ENCODE peak calls at places on chromosomes 2 and 18, in seven cellular contexts. Y is fibroblast of pulmonary artery, R is H54, W is HFFc6, K is PC-9, V is stromal cell of bone marrow, O is EL. X is an unnamed sample.

GRCh38 chr18:52288403-52289004 is 51.5 kb upstream of the DCC start:
- DNase-seq in Y (peak; percentile 20), R (no peak), W (no peak), K (no peak), V (no peak), O (no peak), X (peak; percentile 16)

GRCh38 chr2:85951351-85952067 is 62.7 kb upstream of the ST3GAL5 start:
- DNase-seq in Y (no peak), R (no peak), W (no peak), K (no peak), V (no peak), O (no peak), X (no peak)

GRCh38 chr2:120628248-120628647 is 107.4 kb upstream of the GLI2 start:
- DNase-seq in Y (no peak), R (no peak), W (no peak), K (peak; percentile 10), V (no peak), O (no peak), X (no peak)

GRCh38 chr2:27379840-27380625 is 501 bp downstream of the ZNF513 start:
- DNase-seq in Y (peak; percentile 29), R (no peak), W (peak; percentile 33), K (peak; percentile 48), V (no peak), O (peak; percentile 42), X (peak; percentile 51)

GRCh38 chr18:13268035-13268700 is 49.6 kb downstream of the LDLRAD4 start:
- DNase-seq in Y (peak; percentile 31), R (no peak), W (no peak), K (no peak), V (no peak), O (peak; percentile 10), X (peak; percentile 92)

GRCh38 chr2:207121784-207122183 is 44.0 kb downstream of the KLF7 start:
- DNase-seq in Y (peak; percentile 76), R (peak; percentile 44), W (peak; percentile 76), K (peak; percentile 36), V (peak; percentile 82), O (peak; percentile 90), X (peak; percentile 79)

GRCh38 chr2:221758076-221758475 is 186.0 kb upstream of the EPHA4 start:
- DNase-seq in Y (peak; percentile 23), R (no peak), W (no peak), K (no peak), V (no peak), O (no peak), X (no peak)

GRCh38 chr2:160651416-160652200 is 158.0 kb upstream of the RBMS1 start:
- DNase-seq in Y (peak; percentile 62), R (no peak), W (no peak), K (no peak), V (peak; percentile 45), O (no peak), X (no peak)

GRCh38 chr2:235264512-235264911 is 229.3 kb upstream of the AGAP1 start:
- DNase-seq in Y (no peak), R (no peak), W (no peak), K (no peak), V (no peak), O (no peak), X (no peak)

GRCh38 chr2:41004700-41005099 is 552.8 kb upstream of the SLC8A1 start:
- DNase-seq in Y (no peak), R (no peak), W (no peak), K (no peak), V (no peak), O (no peak), X (no peak)

GRCh38 chr2:197309369-197310231 is 980 bp downstream of the ANKRD44 start:
- DNase-seq in Y (no peak), R (no peak), W (no peak), K (no peak), V (no peak), O (peak; percentile 9), X (peak; percentile 47)

GRCh38 chr2:164314148-164314547 is 307.1 kb downstream of the GRB14 start:
- DNase-seq in Y (peak; percentile 3), R (no peak), W (no peak), K (no peak), V (peak; percentile 19), O (peak; percentile 32), X (peak; percentile 72)

GRCh38 chr18:55221577-55221976 is 262.3 kb upstream of the CCDC68 start:
- DNase-seq in Y (no peak), R (no peak), W (no peak), K (no peak), V (no peak), O (no peak), X (no peak)

GRCh38 chr2:8259106-8259840 is 422.6 kb upstream of the ID2 start:
- DNase-seq in Y (no peak), R (no peak), W (no peak), K (no peak), V (no peak), O (no peak), X (peak; percentile 37)

GRCh38 chr2:203097735-203098134 is 83.1 kb downstream of the NBEAL1 start:
- DNase-seq in Y (peak; percentile 39), R (no peak), W (no peak), K (no peak), V (no peak), O (no peak), X (no peak)

GRCh38 chr2:158633261-158633660 is 161.9 kb upstream of the DAPL1 start:
- DNase-seq in Y (no peak), R (no peak), W (no peak), K (no peak), V (no peak), O (no peak), X (no peak)

GRCh38 chr2:197168705-197169104 is 141.9 kb downstream of the ANKRD44 start:
- DNase-seq in Y (peak; percentile 80), R (peak; percentile 47), W (peak; percentile 46), K (no peak), V (peak; percentile 30), O (peak; percentile 68), X (peak; percentile 64)

GRCh38 chr2:72427022-72427861 is 279.6 kb upstream of the CYP26B1 start:
- DNase-seq in Y (no peak), R (no peak), W (no peak), K (no peak), V (no peak), O (no peak), X (no peak)

GRCh38 chr2:218429951-218430692 is 11.2 kb downstream of the VIL1 start:
- DNase-seq in Y (no peak), R (no peak), W (no peak), K (no peak), V (no peak), O (no peak), X (no peak)

GRCh38 chr2:159114835-159115234 is 146.4 kb downstream of the TANC1 start:
- DNase-seq in Y (no peak), R (no peak), W (no peak), K (no peak), V (no peak), O (no peak), X (no peak)